ENCODE peak calls at places on chromosomes 1 and 21, in six cellular contexts. C, O, M, J, Z and U are unnamed samples.

GRCh38 chr1:36707221-36707620 is 224.5 kb upstream of the CSF3R start:
- DNase-seq in C (no peak), M (no peak), Z (no peak), J (no peak), O (no peak), U (no peak)

GRCh38 chr1:12384836-12385456 is 155.1 kb downstream of the VPS13D start:
- DNase-seq in O (no peak), J (no peak), Z (no peak), C (no peak), M (peak; percentile 40), U (no peak)

GRCh38 chr1:166730299-166730888 is 108.9 kb upstream of the POGK start:
- DNase-seq in Z (peak; percentile 24), O (no peak), J (no peak), C (no peak), M (peak; percentile 79), U (no peak)

GRCh38 chr1:11704226-11704619 is 12.7 kb downstream of the DRAXIN start:
- DNase-seq in J (peak; percentile 84), C (no peak), O (no peak), M (no peak), Z (no peak), U (no peak)

GRCh38 chr1:185111873-185112272 is 44.9 kb downstream of the TRMT1L start:
- DNase-seq in J (no peak), Z (no peak), C (no peak), O (no peak), M (no peak), U (no peak)

GRCh38 chr1:39395357-39395831 is 96.0 kb upstream of the BMP8A start:
- DNase-seq in O (peak; percentile 27), M (peak; percentile 72), C (no peak), J (no peak), Z (peak; percentile 77), U (peak; percentile 73)

GRCh38 chr1:167673285-167673684 is 43.3 kb downstream of the RCSD1 start:
- DNase-seq in O (no peak), C (no peak), M (no peak), Z (no peak), J (no peak), U (no peak)

GRCh38 chr1:41862411-41863221 is 56.1 kb downstream of the HIVEP3 start:
- DNase-seq in Z (peak; percentile 83), J (no peak), M (peak; percentile 96), O (peak; percentile 22), C (no peak), U (no peak)

GRCh38 chr1:23910144-23910543 is 3.0 kb downstream of the CNR2 start:
- DNase-seq in Z (no peak), J (no peak), M (no peak), O (no peak), C (no peak), U (peak; percentile 66)

GRCh38 chr1:209375681-209376360 is 207.7 kb upstream of the CAMK1G start:
- DNase-seq in Z (no peak), J (peak; percentile 38), C (no peak), O (no peak), M (peak; percentile 67), U (no peak)

GRCh38 chr1:227934476-227935313 is 13.0 kb downstream of the WNT9A start:
- DNase-seq in M (peak; percentile 100), Z (peak; percentile 99), J (no peak), C (no peak), O (peak; percentile 65), U (no peak)

GRCh38 chr1:5513891-5514515 is 478.2 kb downstream of the NPHP4 start:
- DNase-seq in O (peak; percentile 31), M (peak; percentile 18), Z (no peak), J (no peak), C (no peak), U (no peak)

GRCh38 chr1:44786841-44787426 is 1.0 kb downstream of the BEST4 start:
- DNase-seq in J (no peak), Z (no peak), C (no peak), M (no peak), O (no peak), U (no peak)

GRCh38 chr1:44788120-44788860 is at the start of gene BEST4:
- DNase-seq in Z (no peak), J (no peak), M (no peak), O (no peak), C (no peak), U (no peak)

GRCh38 chr1:44787506-44787905 is 464 bp downstream of the BEST4 start:
- DNase-seq in M (no peak), J (no peak), C (no peak), Z (no peak), O (no peak), U (no peak)

GRCh38 chr1:44792736-44793502 is 4.9 kb upstream of the BEST4 start:
- DNase-seq in Z (no peak), M (no peak), J (no peak), O (no peak), C (no peak), U (no peak)

GRCh38 chr1:44791364-44791801 is 3.4 kb upstream of the BEST4 start:
- DNase-seq in C (no peak), Z (no peak), O (peak; percentile 16), M (no peak), J (no peak), U (no peak)
- TF ChIP-seq EZH2phosphoT487 in C (no peak), Z (no peak), O (no peak), M (no peak), J (no peak), U (no peak)

DNA sequence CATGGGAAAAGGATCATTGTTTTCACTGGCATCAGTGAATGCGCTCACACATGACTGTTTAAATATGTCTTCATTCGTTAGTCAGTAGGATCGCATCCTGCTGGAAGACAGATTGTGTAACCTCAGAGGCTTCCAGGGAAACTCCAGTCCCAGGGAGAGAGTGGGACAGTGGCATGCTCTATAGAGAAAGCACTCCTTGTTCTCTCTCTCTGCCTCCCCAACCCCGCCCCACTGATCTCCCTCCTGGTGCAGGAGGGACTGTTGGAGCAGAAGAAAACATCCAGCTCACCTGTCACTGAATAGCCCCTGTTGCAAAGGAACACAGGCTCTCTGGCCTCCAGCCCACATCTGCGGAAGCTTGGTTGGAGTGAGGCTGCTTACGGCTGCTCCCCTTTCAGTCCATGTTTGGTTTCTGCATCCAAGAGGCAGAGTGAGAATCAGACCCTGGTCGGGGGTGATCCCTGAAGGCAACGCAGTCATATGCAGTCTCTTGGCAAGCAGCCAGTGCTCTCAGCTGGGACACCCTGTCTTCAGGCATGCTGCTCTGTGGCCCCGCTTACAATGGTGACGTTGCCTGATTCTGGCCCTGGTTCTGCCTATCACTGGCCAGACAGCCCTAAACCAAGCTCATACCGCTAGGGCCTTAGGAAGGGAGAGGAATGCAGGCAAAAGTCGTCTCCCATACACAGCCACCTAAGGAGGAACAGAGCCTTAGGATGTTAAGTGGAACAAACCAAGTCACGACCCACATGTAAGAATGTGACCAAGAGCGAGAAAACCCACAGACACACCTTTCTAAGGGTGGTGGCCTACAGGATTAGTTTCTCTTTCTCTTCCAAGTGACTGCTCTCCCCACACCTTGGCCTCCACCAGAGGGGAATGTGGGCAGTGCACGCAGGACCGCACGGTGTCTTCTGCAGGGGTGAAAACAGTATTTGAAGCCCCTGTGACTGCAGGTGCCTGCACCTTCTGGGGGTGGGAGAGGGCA is 39.7 kb downstream of the BACE2 start:
- DNase-seq in O (peak; percentile 30), C (no peak), J (no peak), M (no peak), Z (no peak), U (no peak)
- TF ChIP-seq EZH2phosphoT487 in O (no peak), C (no peak), J (no peak), M (no peak), Z (no peak), U (no peak)

DNA sequence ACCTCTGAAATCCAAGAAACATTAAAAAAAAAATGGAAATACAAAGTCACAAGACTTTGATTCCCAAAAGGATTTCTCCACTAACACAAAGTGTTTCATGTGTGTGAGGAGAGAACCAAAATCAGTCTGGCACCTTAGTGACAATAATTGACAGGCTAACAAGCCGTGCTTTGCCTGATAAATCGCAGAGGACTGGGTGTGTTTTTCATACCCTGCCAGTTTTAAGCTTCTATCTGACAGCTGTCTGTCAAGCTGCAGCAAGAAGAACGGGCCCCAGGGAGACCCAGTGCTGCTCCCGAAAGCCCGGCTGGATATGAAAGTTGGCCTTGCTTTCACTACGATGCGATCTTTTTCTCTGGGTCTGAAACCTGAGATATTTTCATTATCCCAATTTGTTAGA is 101.6 kb upstream of the KCNK2 start:
- DNase-seq in Z (no peak), J (no peak), C (no peak), O (no peak), M (no peak), U (no peak)
- TF ChIP-seq EZH2phosphoT487 in Z (no peak), J (no peak), C (no peak), O (no peak), M (no peak), U (no peak)

DNA sequence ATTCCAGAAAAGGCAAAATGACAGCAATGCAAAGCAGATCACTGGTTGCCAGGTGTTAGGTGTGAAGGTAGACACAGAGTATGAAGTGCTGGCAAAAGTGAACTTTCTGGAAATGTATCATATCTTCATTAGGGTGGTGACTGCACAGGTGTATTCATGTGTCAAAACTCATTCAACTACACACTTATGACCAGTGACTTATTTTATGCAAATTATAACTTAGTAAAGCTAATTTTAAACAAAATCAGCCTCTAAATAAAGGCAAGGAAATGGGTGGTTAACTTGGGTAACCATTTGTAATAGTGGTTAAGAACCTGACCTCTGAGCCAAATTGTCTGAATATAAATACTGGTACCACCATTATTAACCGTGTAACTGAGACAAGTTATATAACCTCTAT is 7.4 kb downstream of the COP1 start:
- DNase-seq in Z (no peak), C (no peak), O (no peak), J (no peak), M (no peak), U (no peak)
- TF ChIP-seq EZH2phosphoT487 in Z (no peak), C (no peak), O (no peak), J (no peak), M (no peak), U (no peak)

GRCh38 chr1:162885265-162885664 is 24.3 kb upstream of the CCDC190 start:
- DNase-seq in Z (no peak), O (no peak), J (no peak), C (no peak), M (no peak), U (no peak)
- TF ChIP-seq EZH2phosphoT487 in Z (no peak), O (no peak), J (no peak), C (no peak), M (no peak), U (no peak)

GRCh38 chr1:217134857-217135568 is 411.8 kb upstream of the ESRRG start:
- DNase-seq in J (peak; percentile 65), Z (no peak), C (peak; percentile 77), O (peak; percentile 16), M (peak; percentile 38), U (no peak)
- TF ChIP-seq EZH2phosphoT487 in J (peak; percentile 76), Z (no peak), C (no peak), O (no peak), M (no peak), U (no peak)

DNA sequence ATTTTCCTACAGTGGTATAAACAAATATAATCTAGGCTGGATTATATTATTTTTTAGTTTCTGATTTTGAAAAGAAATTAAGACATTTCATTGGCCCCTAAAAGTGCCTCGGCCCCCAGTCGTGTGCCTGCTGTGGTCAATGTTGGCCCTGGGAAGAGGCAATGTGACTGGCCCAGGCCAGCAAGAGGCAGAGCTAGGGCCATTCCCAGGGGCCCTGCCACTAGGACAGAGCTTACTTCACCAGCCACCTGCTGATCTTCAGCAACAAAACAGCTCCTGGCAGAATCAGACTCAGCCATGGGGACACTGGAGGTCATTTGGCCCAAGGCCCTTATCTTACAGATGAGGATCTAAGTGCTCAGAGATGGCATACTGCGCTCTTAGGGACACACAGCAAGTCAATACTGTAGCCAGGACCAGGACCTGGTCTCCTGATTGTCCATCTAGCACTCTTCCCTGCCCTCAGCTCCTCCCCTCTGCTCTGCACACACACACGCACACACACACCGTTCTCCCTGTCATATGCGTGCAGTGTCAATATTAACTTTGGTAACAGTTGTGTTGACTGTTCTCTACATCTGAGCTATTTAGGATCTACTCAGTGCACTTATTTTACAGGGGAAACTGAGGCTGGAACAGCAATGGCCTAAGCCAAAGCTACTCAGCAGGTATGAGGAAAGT is 16.6 kb upstream of the KLHDC7A start:
- DNase-seq in J (no peak), Z (no peak), C (no peak), M (no peak), O (peak; percentile 61), U (no peak)
- TF ChIP-seq EZH2phosphoT487 in J (no peak), Z (no peak), C (no peak), M (no peak), O (no peak), U (no peak)